ENCODE peak calls at places on chromosomes 7 and 10, in eight cellular contexts. Z is CMK; L is type B pancreatic cell; D is brain microvascular endothelial cell; G is GM12865; O is activated CD4-positive, alpha-beta T cell treated with anti-CD3 and anti-CD28 coated beads, Interleukin-2, amount 10 ng/mL, durations not matched to agents 7 days and 5 days; S is left cardiac atrium; C is amygdala. P is an unnamed sample.

GRCh38 chr7:50538478-50538877 is 26.7 kb downstream of the DDC start:
- DNase-seq in S (no peak), L (no peak), O (no peak), Z (no peak), C (no peak), D (no peak), G (no peak), P (peak)

GRCh38 chr7:102284891-102285540 is 1.7 kb upstream of the SH2B2 start:
- DNase-seq in D (no peak), O (no peak), G (no peak), Z (no peak), S (peak), L (no peak), C (peak), P (no peak)

GRCh38 chr10:78434886-78435285 is 401.2 kb downstream of the RPS24 start:
- DNase-seq in D (no peak), L (no peak), G (no peak), S (peak), Z (no peak), C (no peak), O (no peak), P (no peak)

GRCh38 chr7:139482662-139483466 is 609 bp downstream of the KLRG2 start:
- DNase-seq in L (peak), O (peak), S (peak), C (no peak), D (no peak), G (peak), Z (no peak), P (no peak)

GRCh38 chr10:11527700-11528255 is 83.7 kb downstream of the USP6NL start:
- DNase-seq in Z (no peak), O (no peak), S (no peak), D (no peak), G (no peak), L (no peak), C (no peak), P (no peak)

GRCh38 chr10:97517096-97517750 is 18.5 kb downstream of the UBTD1 start:
- DNase-seq in S (no peak), L (no peak), D (no peak), Z (no peak), O (no peak), G (no peak), C (no peak), P (no peak)

GRCh38 chr10:58844680-58845079 is 331.8 kb upstream of the PHYHIPL start:
- DNase-seq in D (no peak), C (no peak), Z (no peak), O (no peak), L (no peak), S (no peak), G (no peak), P (no peak)

GRCh38 chr10:133235891-133236321 is 1.7 kb upstream of the VENTX start:
- DNase-seq in O (no peak), Z (no peak), S (no peak), G (no peak), C (no peak), L (no peak), D (no peak), P (no peak)

GRCh38 chr7:122463631-122464030 is 159.1 kb upstream of the FEZF1 start:
- DNase-seq in Z (no peak), C (no peak), G (no peak), L (no peak), O (no peak), D (no peak), S (no peak), P (no peak)

GRCh38 chr10:24207781-24208611 is 942 bp upstream of the KIAA1217 start:
- DNase-seq in D (no peak), C (no peak), L (no peak), O (no peak), Z (no peak), G (no peak), S (no peak), P (no peak)

GRCh38 chr7:147376152-147376551 is 1214.4 kb upstream of the C7orf33 start:
- DNase-seq in S (no peak), L (no peak), D (no peak), O (no peak), C (no peak), G (no peak), Z (peak), P (no peak)

GRCh38 chr7:148561099-148561498 is 29.5 kb upstream of the C7orf33 start:
- DNase-seq in O (no peak), D (no peak), Z (no peak), L (no peak), S (no peak), C (no peak), G (no peak), P (no peak)

GRCh38 chr10:77711683-77712049 is 74.1 kb upstream of the KCNMA1 start:
- DNase-seq in C (no peak), D (no peak), G (no peak), Z (no peak), O (no peak), L (no peak), S (no peak), P (no peak)

GRCh38 chr7:10773430-10773829 is 200.2 kb upstream of the PHF14 start:
- DNase-seq in Z (no peak), C (no peak), L (no peak), O (no peak), G (no peak), S (no peak), D (no peak), P (no peak)

GRCh38 chr10:239109-239508 is 103.9 kb downstream of the ZMYND11 start:
- DNase-seq in C (no peak), L (no peak), D (peak), S (no peak), O (no peak), Z (no peak), G (no peak), P (no peak)

GRCh38 chr7:95899919-95900513 is 127.7 kb downstream of the DYNC1I1 start:
- DNase-seq in C (no peak), O (no peak), G (no peak), S (no peak), L (no peak), Z (no peak), D (no peak), P (peak)